ENCODE peak calls at places on chromosomes 4 and X, in six cellular contexts. L is esophagus muscularis mucosa, Z is SK-N-SH, C is transverse colon, F is prostate gland, R is Panc1. D is an unnamed sample.

GRCh38 chr4:158300012-158300411 is 89.7 kb downstream of the TMEM144 start:
- DNase-seq in R (no peak), F (no peak), L (no peak), C (no peak), Z (no peak), D (no peak)

GRCh38 chrX:47771473-47771872 is 65.2 kb upstream of the ZNF81 start:
- DNase-seq in F (no peak), L (no peak), R (no peak), Z (no peak), C (no peak), D (no peak)

GRCh38 chrX:109952985-109953905 is 49.7 kb upstream of the TMEM164 start:
- DNase-seq in R (no peak), L (no peak), C (no peak), Z (no peak), F (no peak), D (no peak)

GRCh38 chr4:86522349-86522748 is 71.8 kb upstream of the PTPN13 start:
- DNase-seq in L (no peak), R (no peak), C (no peak), F (no peak), Z (no peak), D (no peak)

GRCh38 chrX:110086916-110087484 is 84.1 kb downstream of the TMEM164 start:
- DNase-seq in L (no peak), F (no peak), R (peak; percentile 70), Z (no peak), C (no peak), D (no peak)

GRCh38 chr4:166228112-166228511 is 355.1 kb downstream of the TLL1 start:
- DNase-seq in Z (no peak), L (no peak), F (no peak), R (no peak), C (no peak), D (no peak)

GRCh38 chr4:21011106-21011505 is 310.8 kb downstream of the PACRGL start:
- DNase-seq in F (no peak), C (no peak), Z (no peak), R (no peak), L (no peak), D (no peak)

GRCh38 chr4:115562506-115562905 is 449.1 kb upstream of the NDST4 start:
- DNase-seq in F (no peak), R (no peak), Z (no peak), C (no peak), L (no peak), D (no peak)

GRCh38 chrX:101759000-101759399 is 99.3 kb upstream of the ARMCX2 start:
- DNase-seq in L (no peak), C (no peak), F (peak; percentile 20), Z (peak; percentile 27), R (no peak), D (no peak)

GRCh38 chr4:40038972-40039371 is 17.7 kb upstream of the N4BP2 start:
- DNase-seq in F (no peak), L (no peak), Z (no peak), R (no peak), C (no peak), D (no peak)

GRCh38 chrX:41621236-41621651 is 67.5 kb upstream of the GPR34 start:
- DNase-seq in Z (peak; percentile 40), F (no peak), R (no peak), C (no peak), L (no peak), D (no peak)

GRCh38 chr4:145760961-145761929 is 81.3 kb downstream of the C4orf51 start:
- DNase-seq in C (no peak), R (no peak), Z (no peak), L (peak; percentile 80), F (no peak), D (no peak)

GRCh38 chrX:22105231-22105630 is 73.1 kb downstream of the PHEX start:
- DNase-seq in C (no peak), Z (no peak), R (no peak), L (no peak), F (no peak), D (no peak)

GRCh38 chr4:172169871-172170270 is 356.7 kb downstream of the GALNTL6 start:
- DNase-seq in L (no peak), C (no peak), F (no peak), Z (no peak), R (no peak), D (no peak)

GRCh38 chrX:153973127-153974002 is 811 bp downstream of the TMEM187 start:
- DNase-seq in C (no peak), L (no peak), F (no peak), Z (no peak), R (no peak), D (no peak)

GRCh38 chr4:158209825-158210807 is at the start of gene TMEM144:
- DNase-seq in Z (no peak), L (peak; percentile 96), F (peak; percentile 88), C (peak; percentile 92), R (peak; percentile 45), D (peak; percentile 37)

GRCh38 chr4:53586121-53586816 is 5.0 kb downstream of the LNX1 start:
- DNase-seq in C (no peak), Z (no peak), L (no peak), R (no peak), F (no peak), D (no peak)

GRCh38 chr4:139754913-139755312 is 89.3 kb downstream of the MGST2 start:
- DNase-seq in R (no peak), L (no peak), F (no peak), Z (no peak), C (no peak), D (no peak)

GRCh38 chrX:121245763-121246162 is 198.4 kb downstream of the GLUD2 start:
- DNase-seq in Z (no peak), R (no peak), C (no peak), L (no peak), F (no peak), D (no peak)

GRCh38 chr4:10006604-10007435 is 14.5 kb downstream of the SLC2A9 start:
- DNase-seq in Z (no peak), F (peak; percentile 52), R (no peak), C (peak; percentile 82), L (no peak), D (no peak)

GRCh38 chr4:10007436-10007740 is 13.9 kb downstream of the SLC2A9 start:
- DNase-seq in C (no peak), L (no peak), R (no peak), Z (no peak), F (no peak), D (no peak)

GRCh38 chr4:10006236-10006603 is 15.1 kb downstream of the SLC2A9 start:
- DNase-seq in R (peak; percentile 42), C (peak; percentile 67), F (peak; percentile 92), L (no peak), Z (no peak), D (no peak)

GRCh38 chr4:10008208-10009005 is 12.9 kb downstream of the SLC2A9 start:
- DNase-seq in L (no peak), C (no peak), F (no peak), R (no peak), Z (peak; percentile 63), D (no peak)

GRCh38 chr4:10007772-10008171 is 13.5 kb downstream of the SLC2A9 start:
- DNase-seq in C (no peak), R (no peak), Z (no peak), L (no peak), F (no peak), D (no peak)
- TF ChIP-seq POLR2AphosphoS5 in C (no peak), R (no peak), Z (no peak), L (no peak), F (no peak), D (no peak)

DNA sequence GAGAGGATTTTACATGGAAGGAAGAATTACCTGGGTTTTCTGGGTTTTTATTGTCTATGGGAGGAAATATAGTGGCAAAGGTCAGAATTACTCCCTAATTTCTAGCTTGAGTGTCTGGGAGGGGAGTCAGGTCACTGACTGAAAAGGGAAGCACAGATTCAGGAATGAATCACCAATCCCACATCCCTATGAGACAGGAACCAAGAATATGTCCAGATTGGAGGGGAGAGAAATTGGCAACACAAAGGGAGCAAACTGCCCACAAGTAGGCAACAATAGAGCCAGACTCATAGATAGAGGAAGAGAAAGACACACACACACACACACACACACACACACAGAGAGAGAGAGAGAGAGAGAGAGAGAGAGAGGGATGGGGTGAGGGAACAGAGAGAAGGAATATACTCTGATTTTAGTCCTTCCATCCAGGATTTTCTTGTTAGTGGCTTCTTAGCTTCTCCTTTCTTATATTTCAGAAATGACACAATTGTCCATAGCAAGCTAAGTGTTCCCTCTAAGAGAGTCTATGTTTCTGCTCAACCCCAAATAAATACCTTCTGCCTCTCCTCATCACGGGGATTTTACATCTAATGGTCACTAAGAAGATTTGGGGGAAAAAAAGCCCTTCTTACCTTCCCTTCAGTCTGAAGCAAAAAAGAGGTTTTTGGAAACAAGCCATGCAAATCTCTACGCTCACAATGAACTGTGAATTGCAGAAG is 12.0 kb downstream of the P2RY10 start:
- DNase-seq in R (no peak), F (no peak), C (no peak), L (no peak), Z (no peak), D (no peak)
- H3K9me3 ChIP-seq in R (no peaks in the 10 kb centered on the region), F (no peaks in the 10 kb centered on the region), C (no peaks in the 10 kb centered on the region), L (no peaks in the 10 kb centered on the region), Z (no peaks in the 10 kb centered on the region), D (no peaks in the 10 kb centered on the region)

GRCh38 chr4:2786794-2787229 is 6.1 kb upstream of the SH3BP2 start:
- DNase-seq in L (no peak), R (no peak), C (no peak), Z (peak; percentile 14), F (no peak), D (no peak)
- H3K27ac ChIP-seq in L (peak overlapping the region; percentile 10), R (no peak overlapping the region), C (peak overlapping the region; percentile 64), Z (no peak overlapping the region), F (no peak overlapping the region), D (no peak overlapping the region)

DNA sequence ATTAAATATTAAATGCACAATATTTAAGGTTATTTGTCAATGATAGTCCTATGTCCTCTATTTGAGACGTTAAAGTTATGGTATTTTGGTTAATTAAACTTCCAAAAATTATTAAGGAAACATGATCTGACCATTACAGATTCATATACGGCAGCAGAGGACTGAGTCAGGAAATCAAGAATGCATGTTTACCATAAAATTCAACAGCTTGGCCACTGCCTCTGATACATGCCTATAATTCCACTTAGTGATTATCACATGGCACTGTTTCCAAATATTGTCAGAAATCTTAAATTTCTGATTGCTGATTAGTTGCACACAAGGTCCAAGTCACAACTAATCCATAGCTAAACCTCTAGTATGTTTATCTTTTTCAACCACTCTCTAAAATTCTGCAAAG is 232.2 kb upstream of the UGT8 start:
- DNase-seq in F (no peak), L (no peak), C (no peak), Z (no peak), R (no peak), D (no peak)
- TF ChIP-seq POLR2AphosphoS5 in F (no peak), L (no peak), C (no peak), Z (no peak), R (no peak), D (no peak)

DNA sequence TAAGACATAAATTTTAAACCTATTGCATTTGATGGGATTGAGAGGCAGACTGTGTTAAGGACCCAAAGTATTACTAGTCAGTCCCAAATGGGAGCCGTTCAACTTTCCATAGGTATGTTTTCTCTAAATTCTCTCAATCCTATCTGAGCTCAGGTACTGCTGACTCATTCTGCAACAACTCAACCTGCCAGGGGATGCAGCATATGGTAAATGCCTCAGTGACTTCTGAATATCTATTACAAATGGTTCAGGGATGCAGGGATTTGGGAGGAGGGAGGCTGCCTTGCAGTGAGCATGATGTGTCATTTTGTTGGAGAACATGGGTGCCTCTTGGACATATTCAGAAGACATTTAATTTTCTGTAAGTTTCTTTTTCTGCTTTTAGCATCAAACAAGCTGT is 97.3 kb downstream of the HDAC8 start:
- DNase-seq in R (no peak), L (no peak), F (no peak), Z (no peak), C (no peak), D (no peak)
- H3K9me3 ChIP-seq in R (no peaks in the 10 kb centered on the region), L (no peaks in the 10 kb centered on the region), F (no peaks in the 10 kb centered on the region), Z (no peaks in the 10 kb centered on the region), C (no peaks in the 10 kb centered on the region), D (no peaks in the 10 kb centered on the region)